ENCODE peak calls at places on chromosomes 16 and 17, in six cellular contexts. One of them, this sample, is unnamed.

GRCh38 chr17:9431620-9432019 is 144.0 kb downstream of the STX8 start:
- DNase-seq in A549: no peak
- DNase-seq in spleen: no peak
- DNase-seq in thyroid gland: no peak
- DNase-seq in endothelial cell of umbilical vein: no peak
- DNase-seq in GM12892: no peak
- DNase-seq in this sample: no peak

GRCh38 chr16:57892447-57893096 is 78.4 kb downstream of the CNGB1 start:
- DNase-seq in A549: peak
- DNase-seq in spleen: peak
- DNase-seq in thyroid gland: no peak
- DNase-seq in endothelial cell of umbilical vein: no peak
- DNase-seq in GM12892: no peak
- DNase-seq in this sample: no peak

GRCh38 chr17:512311-512710 is 159.7 kb upstream of the RPH3AL start:
- DNase-seq in A549: no peak
- DNase-seq in spleen: peak
- DNase-seq in thyroid gland: no peak
- DNase-seq in endothelial cell of umbilical vein: no peak
- DNase-seq in GM12892: no peak
- DNase-seq in this sample: no peak

GRCh38 chr16:31331141-31331764 is 23.7 kb upstream of the ITGAX start:
- DNase-seq in A549: no peak
- DNase-seq in spleen: peak
- DNase-seq in thyroid gland: no peak
- DNase-seq in endothelial cell of umbilical vein: no peak
- DNase-seq in GM12892: no peak
- DNase-seq in this sample: peak

GRCh38 chr16:4410335-4411075 is 5.9 kb downstream of the CORO7 start:
- DNase-seq in A549: no peak
- DNase-seq in spleen: no peak
- DNase-seq in thyroid gland: no peak
- DNase-seq in endothelial cell of umbilical vein: peak
- DNase-seq in GM12892: no peak
- DNase-seq in this sample: no peak

GRCh38 chr16:48620445-48620844 is 10.5 kb upstream of the N4BP1 start:
- DNase-seq in A549: no peak
- DNase-seq in spleen: no peak
- DNase-seq in thyroid gland: no peak
- DNase-seq in endothelial cell of umbilical vein: no peak
- DNase-seq in GM12892: no peak
- DNase-seq in this sample: no peak

GRCh38 chr17:29165800-29166506 is 14.2 kb downstream of the MYO18A start:
- DNase-seq in A549: no peak
- DNase-seq in spleen: peak
- DNase-seq in thyroid gland: no peak
- DNase-seq in endothelial cell of umbilical vein: no peak
- DNase-seq in GM12892: no peak
- DNase-seq in this sample: no peak

GRCh38 chr17:2264023-2264860 is 39.3 kb downstream of the SMG6 start:
- DNase-seq in A549: no peak
- DNase-seq in spleen: no peak
- DNase-seq in thyroid gland: no peak
- DNase-seq in endothelial cell of umbilical vein: peak
- DNase-seq in GM12892: no peak
- DNase-seq in this sample: no peak

GRCh38 chr17:50939795-50940684 is 73.9 kb upstream of the TOB1 start:
- DNase-seq in A549: no peak
- DNase-seq in spleen: no peak
- DNase-seq in thyroid gland: no peak
- DNase-seq in endothelial cell of umbilical vein: no peak
- DNase-seq in GM12892: no peak
- DNase-seq in this sample: no peak

GRCh38 chr17:17922198-17922901 is 49.9 kb downstream of the TOM1L2 start:
- DNase-seq in A549: no peak
- DNase-seq in spleen: no peak
- DNase-seq in thyroid gland: no peak
- DNase-seq in endothelial cell of umbilical vein: no peak
- DNase-seq in GM12892: no peak
- DNase-seq in this sample: no peak

GRCh38 chr16:53058441-53058840 is 3.6 kb downstream of the CHD9 start:
- DNase-seq in A549: no peak
- DNase-seq in spleen: no peak
- DNase-seq in thyroid gland: no peak
- DNase-seq in endothelial cell of umbilical vein: no peak
- DNase-seq in GM12892: no peak
- DNase-seq in this sample: no peak

GRCh38 chr17:40530988-40531971 is 29.9 kb upstream of the TNS4 start:
- DNase-seq in A549: no peak
- DNase-seq in spleen: peak
- DNase-seq in thyroid gland: peak
- DNase-seq in endothelial cell of umbilical vein: no peak
- DNase-seq in GM12892: no peak
- DNase-seq in this sample: no peak

GRCh38 chr16:85321856-85322271 is 209.6 kb upstream of the CIBAR2 start:
- DNase-seq in A549: no peak
- DNase-seq in spleen: peak
- DNase-seq in thyroid gland: peak
- DNase-seq in endothelial cell of umbilical vein: peak
- DNase-seq in GM12892: no peak
- DNase-seq in this sample: no peak

GRCh38 chr17:47704116-47704515 is 10.2 kb downstream of the TBKBP1 start:
- DNase-seq in A549: no peak
- DNase-seq in spleen: peak
- DNase-seq in thyroid gland: no peak
- DNase-seq in endothelial cell of umbilical vein: no peak
- DNase-seq in GM12892: no peak
- DNase-seq in this sample: no peak

GRCh38 chr17:46013127-46013501 is 14.1 kb downstream of the STH start:
- DNase-seq in A549: no peak
- DNase-seq in spleen: peak
- DNase-seq in thyroid gland: no peak
- DNase-seq in endothelial cell of umbilical vein: no peak
- DNase-seq in GM12892: no peak
- DNase-seq in this sample: no peak

GRCh38 chr17:49910094-49910857 is 58.7 kb upstream of the DLX4 start:
- DNase-seq in A549: peak
- DNase-seq in spleen: no peak
- DNase-seq in thyroid gland: no peak
- DNase-seq in endothelial cell of umbilical vein: peak
- DNase-seq in GM12892: no peak
- DNase-seq in this sample: no peak

GRCh38 chr17:35433075-35433894 is 985 bp upstream of the SLFN12 start:
- DNase-seq in A549: peak
- DNase-seq in spleen: peak
- DNase-seq in thyroid gland: peak
- DNase-seq in endothelial cell of umbilical vein: peak
- DNase-seq in GM12892: peak
- DNase-seq in this sample: peak

GRCh38 chr16:10745856-10746255 is 2.2 kb downstream of the NUBP1 start:
- DNase-seq in A549: no peak
- DNase-seq in spleen: no peak
- DNase-seq in thyroid gland: no peak
- DNase-seq in endothelial cell of umbilical vein: no peak
- DNase-seq in GM12892: no peak
- DNase-seq in this sample: no peak

GRCh38 chr17:8745586-8746500 is 1.2 kb upstream of the CCDC42 start:
- DNase-seq in A549: peak
- DNase-seq in spleen: peak
- DNase-seq in thyroid gland: peak
- DNase-seq in endothelial cell of umbilical vein: peak
- DNase-seq in GM12892: peak
- DNase-seq in this sample: peak

GRCh38 chr16:4283939-4284338 is 11.1 kb upstream of the TFAP4 start:
- DNase-seq in A549: no peak
- DNase-seq in spleen: no peak
- DNase-seq in thyroid gland: no peak
- DNase-seq in endothelial cell of umbilical vein: no peak
- DNase-seq in GM12892: no peak
- DNase-seq in this sample: no peak

GRCh38 chr17:56960596-56961538 is at the start of gene COIL:
- DNase-seq in A549: peak
- DNase-seq in spleen: peak
- DNase-seq in thyroid gland: peak
- DNase-seq in endothelial cell of umbilical vein: peak
- DNase-seq in GM12892: peak
- DNase-seq in this sample: peak

GRCh38 chr17:1462164-1463112 is 6.4 kb upstream of the CRK start:
- DNase-seq in A549: no peak
- DNase-seq in spleen: no peak
- DNase-seq in thyroid gland: no peak
- DNase-seq in endothelial cell of umbilical vein: no peak
- DNase-seq in GM12892: no peak
- DNase-seq in this sample: no peak

GRCh38 chr16:55900616-55901393 is 25.6 kb upstream of the CES5A start:
- DNase-seq in A549: no peak
- DNase-seq in spleen: no peak
- DNase-seq in thyroid gland: no peak
- DNase-seq in endothelial cell of umbilical vein: no peak
- DNase-seq in GM12892: no peak
- DNase-seq in this sample: no peak

GRCh38 chr16:82185012-82185411 is 15.0 kb upstream of the MPHOSPH6 start:
- DNase-seq in A549: no peak
- DNase-seq in spleen: no peak
- DNase-seq in thyroid gland: no peak
- DNase-seq in endothelial cell of umbilical vein: no peak
- DNase-seq in GM12892: no peak
- DNase-seq in this sample: no peak

GRCh38 chr16:11651796-11652195 is 16.5 kb upstream of the SNN start:
- DNase-seq in A549: no peak
- DNase-seq in spleen: no peak
- DNase-seq in thyroid gland: no peak
- DNase-seq in endothelial cell of umbilical vein: no peak
- DNase-seq in GM12892: no peak
- DNase-seq in this sample: no peak

GRCh38 chr17:47225911-47226688 is 17.0 kb downstream of the MYL4 start:
- DNase-seq in A549: no peak
- DNase-seq in spleen: no peak
- DNase-seq in thyroid gland: no peak
- DNase-seq in endothelial cell of umbilical vein: peak
- DNase-seq in GM12892: no peak
- DNase-seq in this sample: no peak

GRCh38 chr17:15516150-15516549 is 47.1 kb downstream of the TVP23C start:
- DNase-seq in A549: no peak
- DNase-seq in spleen: no peak
- DNase-seq in thyroid gland: no peak
- DNase-seq in endothelial cell of umbilical vein: peak
- DNase-seq in GM12892: no peak
- DNase-seq in this sample: no peak

GRCh38 chr16:35234679-35235078 is 1775.3 kb downstream of the TP53TG3F start:
- DNase-seq in A549: no peak
- DNase-seq in spleen: no peak
- DNase-seq in thyroid gland: no peak
- DNase-seq in endothelial cell of umbilical vein: no peak
- DNase-seq in GM12892: no peak
- DNase-seq in this sample: no peak

GRCh38 chr16:86667035-86667434 is 88.7 kb downstream of the FOXL1 start:
- DNase-seq in A549: no peak
- DNase-seq in spleen: no peak
- DNase-seq in thyroid gland: no peak
- DNase-seq in endothelial cell of umbilical vein: no peak
- DNase-seq in GM12892: no peak
- DNase-seq in this sample: no peak

GRCh38 chr17:40179923-40180659 is 2.8 kb downstream of the RAPGEFL1 start:
- DNase-seq in A549: no peak
- DNase-seq in spleen: no peak
- DNase-seq in thyroid gland: no peak
- DNase-seq in endothelial cell of umbilical vein: no peak
- DNase-seq in GM12892: no peak
- DNase-seq in this sample: no peak

GRCh38 chr17:2688351-2689342 is 22.9 kb downstream of the CLUH start:
- DNase-seq in A549: no peak
- DNase-seq in spleen: peak
- DNase-seq in thyroid gland: peak
- DNase-seq in endothelial cell of umbilical vein: no peak
- DNase-seq in GM12892: no peak
- DNase-seq in this sample: peak

GRCh38 chr17:58488428-58488890 is 251 bp upstream of the HSF5 start:
- DNase-seq in A549: no peak
- DNase-seq in spleen: no peak
- DNase-seq in thyroid gland: no peak
- DNase-seq in endothelial cell of umbilical vein: no peak
- DNase-seq in GM12892: no peak
- DNase-seq in this sample: no peak

GRCh38 chr17:32805029-32805976 is 71.6 kb downstream of the MYO1D start:
- DNase-seq in A549: no peak
- DNase-seq in spleen: no peak
- DNase-seq in thyroid gland: no peak
- DNase-seq in endothelial cell of umbilical vein: peak
- DNase-seq in GM12892: no peak
- DNase-seq in this sample: no peak

DNA sequence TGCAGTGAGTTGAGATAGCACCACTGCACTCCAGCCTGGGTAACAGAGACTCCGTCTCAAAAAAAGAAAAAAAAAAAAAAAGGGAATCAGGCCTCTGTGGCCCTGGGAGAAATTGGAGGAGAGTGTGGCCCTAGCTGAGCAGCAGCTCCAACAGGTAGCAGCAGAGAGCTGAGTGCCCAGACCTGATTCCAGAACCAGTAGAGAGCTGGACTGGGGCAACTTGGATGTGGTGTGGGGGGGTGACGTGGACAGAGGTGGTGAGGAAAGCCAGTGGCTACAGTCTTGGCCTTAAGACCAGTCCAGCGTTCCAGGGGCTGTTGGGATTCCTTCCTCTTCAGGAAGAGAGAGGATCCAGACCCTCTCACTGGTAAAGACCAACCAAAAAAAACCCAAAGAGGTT is 1.7 kb downstream of the HSPB9 start:
- DNase-seq in A549: no peak
- DNase-seq in spleen: no peak
- DNase-seq in thyroid gland: no peak
- DNase-seq in endothelial cell of umbilical vein: no peak
- DNase-seq in GM12892: no peak
- DNase-seq in this sample: no peak
- TF ChIP-seq POLR2A in A549: no peak
- TF ChIP-seq POLR2A in spleen: no peak
- TF ChIP-seq POLR2A in thyroid gland: no peak
- TF ChIP-seq POLR2A in endothelial cell of umbilical vein: no peak
- TF ChIP-seq POLR2A in GM12892: no peak
- TF ChIP-seq POLR2A in this sample: no peak

GRCh38 chr16:1787322-1788094 is 4.7 kb downstream of the NUBP2 start:
- DNase-seq in A549: no peak
- DNase-seq in spleen: peak
- DNase-seq in thyroid gland: no peak
- DNase-seq in endothelial cell of umbilical vein: no peak
- DNase-seq in GM12892: no peak
- DNase-seq in this sample: no peak
- TF ChIP-seq POLR2A in A549: no peak
- TF ChIP-seq POLR2A in spleen: no peak
- TF ChIP-seq POLR2A in thyroid gland: no peak
- TF ChIP-seq POLR2A in endothelial cell of umbilical vein: no peak
- TF ChIP-seq POLR2A in GM12892: no peak
- TF ChIP-seq POLR2A in this sample: no peak

GRCh38 chr16:14668556-14669223 is 25.4 kb downstream of the PLA2G10 start:
- DNase-seq in A549: no peak
- DNase-seq in spleen: no peak
- DNase-seq in thyroid gland: no peak
- DNase-seq in endothelial cell of umbilical vein: no peak
- DNase-seq in GM12892: no peak
- DNase-seq in this sample: no peak
- TF ChIP-seq POLR2A in A549: no peak
- TF ChIP-seq POLR2A in spleen: no peak
- TF ChIP-seq POLR2A in thyroid gland: no peak
- TF ChIP-seq POLR2A in endothelial cell of umbilical vein: no peak
- TF ChIP-seq POLR2A in GM12892: no peak
- TF ChIP-seq POLR2A in this sample: no peak

GRCh38 chr16:90022209-90023077 is 3.2 kb upstream of the DBNDD1 start:
- DNase-seq in A549: peak
- DNase-seq in spleen: peak
- DNase-seq in thyroid gland: peak
- DNase-seq in endothelial cell of umbilical vein: peak
- DNase-seq in GM12892: peak
- DNase-seq in this sample: peak
- TF ChIP-seq POLR2A in A549: peak
- TF ChIP-seq POLR2A in spleen: no peak
- TF ChIP-seq POLR2A in thyroid gland: no peak
- TF ChIP-seq POLR2A in endothelial cell of umbilical vein: peak
- TF ChIP-seq POLR2A in GM12892: no peak
- TF ChIP-seq POLR2A in this sample: peak

This sample was measured in GM12891.